ENCODE peak calls at places on chromosomes 1 and 21, in five cellular contexts. N, F, I, H and S are unnamed samples.
A peak's percentile ranks its signal among the peaks of the same experiment; 100 is the strongest.

GRCh38 chr1:162629077-162629637 is 3.1 kb upstream of the DDR2 start:
- DNase-seq in F (no peak), H (no peak), I (no peak), N (peak; percentile 36), S (no peak)

GRCh38 chr1:155458111-155458510 is 104.5 kb downstream of the ASH1L start:
- DNase-seq in H (no peak), I (no peak), F (no peak), N (no peak), S (no peak)

GRCh38 chr1:226596531-226597165 is 48.1 kb downstream of the STUM start:
- DNase-seq in F (no peak), I (no peak), H (no peak), N (no peak), S (no peak)

GRCh38 chr1:245987997-245988392 is 519.1 kb downstream of the SMYD3 start:
- DNase-seq in F (no peak), I (no peak), H (no peak), N (no peak), S (no peak)

GRCh38 chr1:151838491-151839412 is 868 bp downstream of the C2CD4D start:
- DNase-seq in H (no peak), I (no peak), N (no peak), F (peak; percentile 76), S (peak; percentile 53)

GRCh38 chr1:19113362-19114092 is 96.5 kb downstream of the UBR4 start:
- DNase-seq in F (peak; percentile 36), H (peak; percentile 48), N (peak; percentile 47), I (peak; percentile 33), S (peak; percentile 39)

GRCh38 chr1:211843507-211844298 is 13.1 kb upstream of the LPGAT1 start:
- DNase-seq in I (no peak), N (no peak), H (no peak), F (no peak), S (no peak)

GRCh38 chr1:212814989-212815388 is 23.3 kb downstream of the TATDN3 start:
- DNase-seq in N (peak; percentile 14), F (peak; percentile 21), I (no peak), H (peak; percentile 20), S (no peak)

GRCh38 chr1:37476087-37476452 is 1.7 kb downstream of the ZC3H12A start:
- DNase-seq in H (no peak), F (no peak), N (no peak), I (no peak), S (no peak)

GRCh38 chr21:14836950-14837349 is 227.8 kb downstream of the NRIP1 start:
- DNase-seq in N (peak; percentile 32), F (no peak), I (no peak), H (no peak), S (no peak)

GRCh38 chr1:201013991-201014815 is 9.3 kb downstream of the KIF21B start:
- DNase-seq in H (no peak), I (no peak), N (peak; percentile 38), F (peak; percentile 91), S (peak; percentile 58)

GRCh38 chr1:195806060-195806459 is 802.2 kb downstream of the KCNT2 start:
- DNase-seq in I (no peak), H (no peak), F (no peak), N (peak; percentile 8), S (no peak)

GRCh38 chr1:50060279-50060678 is 36.5 kb upstream of the AGBL4 start:
- DNase-seq in N (peak; percentile 3), F (no peak), I (no peak), H (no peak), S (no peak)

GRCh38 chr1:58620259-58620658 is 43.2 kb upstream of the TACSTD2 start:
- DNase-seq in N (no peak), F (peak; percentile 45), H (no peak), I (no peak), S (peak; percentile 64)

GRCh38 chr1:154769193-154769895 is 100.7 kb downstream of the KCNN3 start:
- DNase-seq in F (no peak), I (no peak), N (no peak), H (no peak), S (no peak)

GRCh38 chr1:151067185-151067584 is 3.4 kb upstream of the GABPB2 start:
- DNase-seq in N (no peak), I (no peak), F (no peak), H (no peak), S (no peak)

GRCh38 chr1:22223176-22223575 is 80.3 kb upstream of the WNT4 start:
- DNase-seq in F (no peak), N (no peak), H (no peak), I (no peak), S (no peak)

GRCh38 chr1:167644551-167644950 is 14.5 kb downstream of the RCSD1 start:
- DNase-seq in N (no peak), H (no peak), I (no peak), F (no peak), S (no peak)

GRCh38 chr1:52296345-52296744 is 69.7 kb downstream of the CC2D1B start:
- DNase-seq in H (peak; percentile 60), I (peak; percentile 31), N (peak; percentile 70), F (peak; percentile 69), S (peak; percentile 56)

GRCh38 chr1:2208309-2209239 is 14.0 kb upstream of the FAAP20 start:
- DNase-seq in F (no peak), H (no peak), N (peak; percentile 99), I (no peak), S (no peak)

GRCh38 chr1:1842360-1843146 is 48.3 kb downstream of the GNB1 start:
- DNase-seq in I (no peak), N (no peak), H (no peak), F (no peak), S (no peak)

GRCh38 chr1:54220004-54220811 is 20.2 kb downstream of the MRPL37 start:
- DNase-seq in F (no peak), N (peak; percentile 76), I (no peak), H (no peak), S (no peak)

GRCh38 chr1:66242646-66243547 is 291.1 kb upstream of the SGIP1 start:
- DNase-seq in H (peak; percentile 71), F (peak; percentile 89), N (peak; percentile 93), I (peak; percentile 82), S (peak; percentile 90)

GRCh38 chr1:116314305-116314919 is 58.6 kb upstream of the ATP1A1 start:
- DNase-seq in I (no peak), F (no peak), N (peak; percentile 4), H (no peak), S (no peak)

GRCh38 chr1:115838426-115838804 is 2.5 kb downstream of the NHLH2 start:
- DNase-seq in I (no peak), F (peak; percentile 55), H (peak; percentile 21), N (no peak), S (peak; percentile 33)

GRCh38 chr1:30990594-30990993 is 74.9 kb downstream of the PUM1 start:
- DNase-seq in N (peak; percentile 41), F (no peak), H (no peak), I (no peak), S (no peak)

GRCh38 chr1:21212126-21212525 is 35.4 kb upstream of the EIF4G3 start:
- DNase-seq in I (no peak), F (peak; percentile 45), N (peak; percentile 34), H (no peak), S (no peak)

GRCh38 chr1:52629021-52629643 is 3.8 kb upstream of the SHISAL2A start:
- DNase-seq in F (peak; percentile 54), I (no peak), H (peak; percentile 49), N (no peak), S (peak; percentile 90)

GRCh38 chr1:6273380-6273891 is 12.5 kb upstream of the GPR153 start:
- DNase-seq in H (no peak), N (peak; percentile 59), I (no peak), F (peak; percentile 40), S (peak; percentile 18)

GRCh38 chr1:178161516-178161915 is 67.6 kb downstream of the RASAL2 start:
- DNase-seq in H (no peak), N (peak; percentile 51), F (no peak), I (no peak), S (no peak)

GRCh38 chr1:177659259-177659658 is 310.6 kb downstream of the SEC16B start:
- DNase-seq in H (peak; percentile 14), F (no peak), I (no peak), N (no peak), S (no peak)

GRCh38 chr1:16392740-16393139 is 25.7 kb downstream of the SZRD1 start:
- DNase-seq in I (no peak), F (no peak), H (no peak), N (peak; percentile 40), S (no peak)

GRCh38 chr1:119101563-119101962 is 38.9 kb downstream of the WARS2 start:
- DNase-seq in N (peak; percentile 75), I (no peak), F (no peak), H (no peak), S (no peak)

GRCh38 chr1:103160281-103160680 is 52.0 kb upstream of the COL11A1 start:
- DNase-seq in H (no peak), N (no peak), I (no peak), F (no peak), S (no peak)

GRCh38 chr1:103156966-103157365 is 48.6 kb upstream of the COL11A1 start:
- DNase-seq in I (no peak), F (no peak), H (no peak), N (no peak), S (no peak)

DNA sequence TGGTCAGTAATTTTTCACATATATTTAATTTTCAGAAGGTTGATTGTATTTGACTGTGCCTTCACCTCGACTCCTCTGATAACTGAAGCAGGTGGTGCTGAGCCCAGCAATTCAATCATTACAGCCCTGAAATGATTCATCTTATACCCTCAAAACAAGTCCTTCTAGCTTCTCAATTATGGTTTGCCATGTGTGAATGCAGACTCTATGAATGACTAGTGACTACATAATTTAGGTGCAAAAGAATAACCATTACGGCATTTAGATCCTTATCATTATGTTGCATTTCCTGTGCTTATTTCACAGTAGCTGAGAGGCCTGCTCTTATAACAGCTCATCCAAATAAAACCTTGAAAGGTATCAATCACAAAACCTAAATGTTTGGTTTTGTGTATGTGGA is 54.0 kb upstream of the COL11A1 start:
- DNase-seq in F (no peak), H (peak; percentile 2), N (no peak), I (no peak), S (no peak)
- TF ChIP-seq EZH2phosphoT487 in F (no peak), H (no peak), N (no peak), I (no peak), S (no peak)

GRCh38 chr21:45927851-45928850 is 53.4 kb upstream of the COL6A1 start:
- DNase-seq in H (no peak), I (no peak), N (no peak), F (no peak), S (no peak)
- TF ChIP-seq EZH2phosphoT487 in H (no peak), I (no peak), N (no peak), F (no peak), S (no peak)

GRCh38 chr1:48966583-48966982 is 189.9 kb upstream of the BEND5 start:
- DNase-seq in N (peak; percentile 66), I (no peak), H (no peak), F (no peak), S (no peak)
- TF ChIP-seq EZH2phosphoT487 in N (no peak), I (no peak), H (no peak), F (no peak), S (no peak)

DNA sequence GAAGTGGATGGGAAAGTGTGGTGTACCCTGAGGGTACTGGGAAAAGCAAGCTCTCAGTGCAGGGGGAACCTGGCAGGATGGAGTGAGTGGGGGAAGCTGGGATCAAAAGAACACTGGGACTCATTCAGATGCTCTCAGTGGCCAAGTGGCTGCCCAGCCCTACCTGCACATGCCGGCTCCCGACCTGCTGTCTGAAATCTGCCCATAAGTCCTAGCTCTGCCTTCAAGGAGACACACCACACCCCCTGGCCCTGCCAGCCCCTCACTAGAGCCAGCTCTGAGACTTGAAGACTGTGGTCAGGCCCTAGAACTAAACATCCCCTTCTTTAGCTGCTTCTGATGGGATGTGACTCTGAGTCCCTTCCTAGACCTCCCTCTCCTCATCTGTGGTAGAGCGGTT is 2.2 kb downstream of the TMEM54 start:
- DNase-seq in H (peak; percentile 10), F (no peak), N (no peak), I (no peak), S (no peak)
- TF ChIP-seq EZH2phosphoT487 in H (no peak), F (no peak), N (no peak), I (no peak), S (no peak)